ENCODE peak calls at places on chromosome X, in ten cellular contexts. Y is progenitor cell of endocrine pancreas; S is CD8-positive, alpha-beta T cell; J is foreskin fibroblast; R is upper lobe of right lung; D is fibroblast of pulmonary artery; G is hepatocyte; K is fibroblast of mammary gland; L is A549; M is GM12878. O is an unnamed sample.

GRCh38 chrX:47250017-47250347 is 17.2 kb downstream of the USP11 start:
- DNase-seq in J (no peak), K (no peak), Y (no peak), D (no peak), L (no peak), S (no peak), M (no peak), G (no peak), R (no peak), O (no peak)

GRCh38 chrX:115367956-115368355 is 78.4 kb downstream of the LUZP4 start:
- DNase-seq in M (no peak), D (peak), K (peak), S (no peak), G (no peak), L (peak), J (peak), R (no peak), Y (no peak), O (no peak)

GRCh38 chrX:6223516-6223915 is 5.2 kb downstream of the NLGN4X start:
- DNase-seq in R (no peak), Y (no peak), G (no peak), L (no peak), M (no peak), S (no peak), J (no peak), D (no peak), K (no peak), O (no peak)

GRCh38 chrX:144722307-144722706 is 525.0 kb upstream of the SPANXN1 start:
- DNase-seq in M (no peak), J (no peak), S (no peak), G (no peak), R (no peak), L (no peak), D (no peak), Y (no peak), K (no peak), O (no peak)

GRCh38 chrX:9997041-9997440 is 29.9 kb downstream of the CLDN34 start:
- DNase-seq in D (no peak), L (no peak), S (no peak), J (no peak), Y (no peak), K (no peak), M (no peak), R (no peak), G (no peak), O (no peak)

GRCh38 chrX:138710311-138710791 is 1.2 kb downstream of the FGF13 start:
- DNase-seq in S (peak), R (no peak), Y (peak), L (peak), G (peak), D (no peak), K (no peak), M (no peak), J (no peak), O (no peak)

GRCh38 chrX:45774961-45775360 is 574.3 kb upstream of the DIPK2B start:
- DNase-seq in Y (no peak), L (no peak), D (peak), S (no peak), M (no peak), G (no peak), R (no peak), J (peak), K (peak), O (no peak)

GRCh38 chrX:77160301-77160700 is 286.9 kb upstream of the FGF16 start:
- DNase-seq in L (peak), K (no peak), M (no peak), R (peak), Y (no peak), J (no peak), G (no peak), D (peak), S (no peak), O (no peak)

GRCh38 chrX:135257469-135257868 is 5.6 kb downstream of the ETDA start:
- DNase-seq in Y (no peak), R (no peak), M (no peak), L (no peak), D (no peak), J (no peak), G (no peak), K (no peak), S (no peak), O (no peak)

GRCh38 chrX:74451450-74452198 is 30.3 kb downstream of the SLC16A2 start:
- DNase-seq in J (no peak), G (no peak), S (no peak), R (no peak), K (no peak), M (no peak), Y (no peak), D (no peak), L (no peak), O (no peak)

GRCh38 chrX:10441464-10441863 is 178.9 kb downstream of the MID1 start:
- DNase-seq in J (no peak), R (no peak), K (no peak), M (no peak), D (no peak), L (no peak), Y (no peak), S (no peak), G (no peak), O (no peak)

GRCh38 chrX:41923925-41924693 is 755 bp upstream of the CASK start:
- DNase-seq in J (no peak), Y (no peak), D (peak), M (no peak), L (peak), G (peak), R (no peak), K (peak), S (peak), O (no peak)

GRCh38 chrX:18707442-18708049 is at the start of gene PPEF1:
- DNase-seq in K (no peak), M (no peak), J (no peak), Y (no peak), D (no peak), G (no peak), S (no peak), R (no peak), L (no peak), O (peak)

GRCh38 chrX:101619336-101619735 is 1.5 kb upstream of the ARMCX6 start:
- DNase-seq in Y (no peak), S (no peak), J (no peak), L (no peak), M (no peak), G (peak), D (no peak), K (no peak), R (no peak), O (no peak)

GRCh38 chrX:121579016-121579760 is 531.8 kb downstream of the GLUD2 start:
- DNase-seq in K (peak), J (no peak), Y (no peak), R (no peak), M (peak), S (no peak), G (peak), L (peak), D (peak), O (no peak)

GRCh38 chrX:130682990-130683389 is 220.0 kb downstream of the ENOX2 start:
- DNase-seq in D (peak), K (peak), Y (no peak), G (no peak), J (peak), R (no peak), S (no peak), L (no peak), M (no peak), O (no peak)

GRCh38 chrX:110418220-110418856 is 59.7 kb downstream of the RTL9 start:
- DNase-seq in R (peak), L (peak), M (no peak), D (peak), S (no peak), K (peak), J (peak), G (peak), Y (peak), O (no peak)

GRCh38 chrX:97844943-97845342 is 961.2 kb downstream of the RPA4 start:
- DNase-seq in D (no peak), M (no peak), S (no peak), L (no peak), J (no peak), G (no peak), R (no peak), K (no peak), Y (no peak), O (no peak)

GRCh38 chrX:13190051-13190450 is 129.8 kb downstream of the ATXN3L start:
- DNase-seq in L (peak), Y (no peak), K (no peak), S (no peak), D (no peak), G (no peak), R (no peak), J (no peak), M (no peak), O (no peak)

GRCh38 chrX:20418379-20418778 is 151.7 kb upstream of the RPS6KA3 start:
- DNase-seq in G (no peak), R (no peak), D (no peak), M (no peak), L (no peak), J (no peak), S (no peak), K (no peak), Y (no peak), O (no peak)

GRCh38 chrX:16606142-16606720 is 43.7 kb upstream of the S100G start:
- DNase-seq in J (no peak), S (no peak), M (no peak), K (no peak), L (no peak), R (no peak), D (no peak), Y (no peak), G (no peak), O (no peak)

GRCh38 chrX:154717824-154718223 is 33.1 kb downstream of the GAB3 start:
- DNase-seq in J (no peak), K (peak), G (no peak), D (peak), M (no peak), S (peak), L (no peak), R (no peak), Y (no peak), O (no peak)

GRCh38 chrX:31506360-31506759 is 434.5 kb upstream of the FTHL17 start:
- DNase-seq in R (no peak), S (no peak), D (peak), L (no peak), J (no peak), M (no peak), G (no peak), K (no peak), Y (no peak), O (no peak)

GRCh38 chrX:48975541-48975940 is 3.9 kb upstream of the KCND1 start:
- DNase-seq in R (no peak), K (no peak), D (no peak), M (no peak), Y (no peak), L (no peak), G (no peak), J (no peak), S (no peak), O (no peak)

DNA sequence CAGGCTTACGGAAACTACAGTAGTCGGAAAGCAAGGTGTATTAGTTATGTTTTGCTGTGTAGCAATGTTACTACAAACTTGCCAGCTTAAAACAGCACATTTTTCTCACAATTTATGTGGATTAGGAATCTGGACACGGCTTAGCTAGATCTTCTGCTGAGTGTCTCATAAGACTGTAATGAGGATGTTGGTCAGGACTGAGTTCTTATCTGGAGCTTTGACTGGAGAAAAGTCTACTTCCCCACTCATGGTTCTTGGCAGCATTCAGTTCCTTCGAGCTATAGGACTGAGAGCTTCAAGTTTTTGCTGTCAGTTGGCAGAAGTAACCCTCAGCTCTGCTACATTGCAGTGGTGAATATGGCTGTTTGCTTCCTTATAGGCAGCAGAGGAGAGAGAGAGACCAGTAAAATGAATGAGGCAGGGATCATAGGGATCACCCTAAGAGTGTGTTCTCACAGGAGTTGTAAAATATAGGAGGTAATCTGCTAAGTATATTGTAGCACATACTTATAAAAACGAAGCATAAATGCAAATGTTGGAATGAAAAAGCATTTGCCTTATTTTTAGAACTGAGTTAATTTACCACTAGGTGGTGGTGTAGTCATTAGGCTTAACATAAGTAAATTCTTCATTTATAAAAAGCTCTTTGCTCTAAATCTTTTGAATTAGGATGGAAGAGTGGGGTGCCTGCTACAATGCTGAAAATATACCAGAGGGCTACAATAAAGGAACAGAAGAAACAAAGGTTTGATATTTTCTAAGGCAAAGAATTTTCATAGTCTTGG is 38.6 kb downstream of the ALG13 start:
- DNase-seq in R (no peak), Y (no peak), L (peak), G (peak), K (peak), D (peak), M (no peak), S (no peak), J (no peak), O (no peak)
- TF ChIP-seq CTCF in R (peak), Y (peak), L (peak), G (peak), K (peak), D (peak), M (peak), S (no peak), J (no peak), O (peak)

GRCh38 chrX:87299563-87300160 is 217.9 kb upstream of the KLHL4 start:
- DNase-seq in L (peak), D (peak), Y (no peak), J (no peak), S (no peak), R (no peak), K (peak), G (peak), M (no peak), O (no peak)
- TF ChIP-seq CTCF in L (peak), D (peak), Y (peak), J (peak), S (no peak), R (peak), K (peak), G (peak), M (peak), O (peak)

DNA sequence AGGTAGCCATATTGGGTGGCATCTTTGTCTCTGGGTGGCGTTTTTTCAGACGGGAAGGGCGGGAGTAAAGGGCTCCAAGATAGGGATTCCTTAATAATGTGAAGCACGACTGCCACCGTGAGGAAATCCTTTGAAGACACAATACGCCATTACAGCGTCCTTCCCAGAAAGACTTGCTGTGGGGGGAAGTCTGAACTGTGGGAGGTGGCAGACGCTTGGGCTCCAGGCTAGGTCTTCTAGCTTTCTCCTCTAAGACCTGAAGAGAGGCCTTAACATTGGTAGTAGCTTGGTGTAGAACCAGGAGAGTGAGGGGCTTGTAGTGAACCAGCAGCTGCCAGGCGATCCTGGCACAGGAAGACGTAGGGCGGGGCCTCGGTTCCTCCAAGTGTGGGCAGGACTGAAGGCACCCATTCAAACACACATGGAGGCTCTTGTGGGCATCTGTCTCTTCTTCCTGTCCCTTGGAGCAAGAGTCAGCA is 197.3 kb downstream of the OR13H1 start:
- DNase-seq in D (no peak), J (no peak), G (no peak), S (no peak), M (peak), Y (no peak), L (peak), K (peak), R (no peak), O (no peak)
- TF ChIP-seq CTCF in D (no peak), J (no peak), G (no peak), S (no peak), M (peak), Y (no peak), L (no peak), K (peak), R (no peak), O (no peak)

GRCh38 chrX:119948381-119948780 is 4.8 kb upstream of the NKAP start:
- DNase-seq in L (no peak), S (no peak), K (no peak), M (no peak), D (no peak), J (no peak), R (no peak), G (no peak), Y (no peak), O (no peak)
- TF ChIP-seq CTCF in L (peak), S (no peak), K (peak), M (no peak), D (peak), J (no peak), R (no peak), G (peak), Y (peak), O (peak)

GRCh38 chrX:70995338-70995737 is 64.4 kb upstream of the SLC7A3 start:
- DNase-seq in M (no peak), G (no peak), L (no peak), J (no peak), R (no peak), K (no peak), D (no peak), S (no peak), Y (no peak), O (no peak)

GRCh38 chrX:71000139-71000538 is 68.0 kb downstream of the SNX12 start:
- DNase-seq in G (no peak), S (no peak), Y (no peak), D (no peak), M (no peak), L (no peak), J (no peak), R (no peak), K (no peak), O (no peak)

DNA sequence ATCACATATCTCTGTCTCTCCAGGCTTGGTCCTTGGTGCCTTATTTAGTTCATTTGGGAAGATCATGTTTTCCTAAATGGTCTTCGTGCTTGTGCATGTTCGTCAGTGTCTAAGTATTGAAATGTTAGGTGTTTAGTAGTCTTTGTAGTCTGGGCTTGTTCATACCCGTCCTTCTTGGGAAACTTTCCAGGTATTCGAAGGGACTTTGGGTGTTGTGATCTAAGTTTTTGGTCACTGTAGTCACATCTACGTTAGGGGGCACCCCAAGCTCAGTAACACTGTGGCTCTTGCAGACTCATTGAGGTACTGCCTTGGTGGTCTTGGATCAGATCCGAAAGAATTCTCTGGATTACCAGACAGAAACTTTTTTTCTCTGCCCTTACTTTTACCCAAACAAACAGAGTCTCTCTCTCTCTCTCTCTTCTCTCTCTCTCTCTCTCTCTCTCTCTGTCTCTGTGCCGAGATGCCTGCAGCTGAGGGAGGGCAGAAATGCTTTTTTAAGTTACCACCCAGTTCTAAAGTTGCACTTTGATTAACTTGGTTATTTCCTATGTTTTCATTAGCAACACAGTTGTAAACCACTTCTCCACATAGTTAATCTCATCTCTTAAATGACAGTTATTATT is 67.6 kb upstream of the SLC7A3 start:
- DNase-seq in M (no peak), D (peak), G (peak), K (peak), Y (no peak), R (no peak), J (peak), L (peak), S (peak), O (no peak)
- TF ChIP-seq CTCF in M (peak), D (peak), G (peak), K (peak), Y (peak), R (peak), J (peak), L (peak), S (no peak), O (peak)

GRCh38 chrX:106959897-106960296 is 39.7 kb downstream of the CLDN2 start:
- DNase-seq in R (no peak), K (peak), D (peak), S (no peak), J (peak), G (peak), Y (no peak), M (no peak), L (peak), O (no peak)
- TF ChIP-seq CTCF in R (no peak), K (peak), D (peak), S (no peak), J (peak), G (peak), Y (peak), M (no peak), L (peak), O (peak)

O was measured in D721Med.